ENCODE peak calls at places on chromosome 22, in five cellular contexts. S is transverse colon, Z is A549, L is body of pancreas, Q is IMR-90. R is an unnamed sample. For H3K4me1, the result is how much of the 10 kb centered on the place peaks cover.

GRCh38 chr22:42711281-42711731 is 9.4 kb downstream of the A4GALT start:
- DNase-seq in S (no peak), Z (no peak), Q (no peak), L (no peak), R (no peak)

GRCh38 chr22:50613291-50613981 is 12.8 kb downstream of the MAPK8IP2 start:
- DNase-seq in S (peak), Q (no peak), Z (no peak), L (peak), R (peak)

GRCh38 chr22:20062766-20063083 is 17.3 kb upstream of the DGCR8 start:
- DNase-seq in Q (peak), S (no peak), Z (no peak), L (no peak), R (no peak)

GRCh38 chr22:38176170-38176741 is 5.4 kb downstream of the PLA2G6 start:
- DNase-seq in L (peak), Z (no peak), Q (peak), S (peak), R (peak)

GRCh38 chr22:41709341-41709740 is 10.0 kb downstream of the MEI1 start:
- DNase-seq in Q (no peak), S (no peak), Z (no peak), L (no peak), R (no peak)

GRCh38 chr22:19234126-19234896 is 55.8 kb upstream of the SLC25A1 start:
- DNase-seq in Z (no peak), S (no peak), Q (no peak), L (no peak), R (no peak)

GRCh38 chr22:49147617-49148175 is 680.0 kb downstream of the BRD1 start:
- DNase-seq in S (no peak), Z (no peak), Q (no peak), L (no peak), R (no peak)

GRCh38 chr22:28594784-28595324 is 84.8 kb downstream of the TTC28 start:
- DNase-seq in Q (peak), L (no peak), S (no peak), Z (peak), R (no peak)

GRCh38 chr22:35695202-35695601 is 22.5 kb upstream of the APOL5 start:
- DNase-seq in Q (no peak), L (no peak), S (no peak), Z (no peak), R (no peak)

GRCh38 chr22:24505337-24505736 is 10.2 kb downstream of the UPB1 start:
- DNase-seq in Q (no peak), L (no peak), Z (no peak), S (no peak), R (no peak)
- H3K4me1 ChIP-seq in Q (under half), L (under half), Z (under half), S (under half), R (under half)

GRCh38 chr22:17086750-17087149 is 1.9 kb downstream of the IL17RA start:
- DNase-seq in Z (no peak), S (no peak), L (no peak), Q (no peak), R (no peak)
- H3K4me3 ChIP-seq in Z (no peak), S (no peak), L (no peak), Q (no peak), R (no peak)

GRCh38 chr22:23289851-23290724 is 109.8 kb downstream of the BCR start:
- DNase-seq in Q (peak), S (peak), Z (peak), L (peak), R (peak)

GRCh38 chr22:23294221-23294620 is 113.9 kb downstream of the BCR start:
- DNase-seq in S (no peak), L (no peak), Q (no peak), Z (no peak), R (no peak)

GRCh38 chr22:23292453-23293350 is 112.4 kb downstream of the BCR start:
- DNase-seq in S (no peak), Q (no peak), L (no peak), Z (no peak), R (no peak)

GRCh38 chr22:23293720-23294119 is 113.4 kb downstream of the BCR start:
- DNase-seq in Z (no peak), L (no peak), Q (no peak), S (no peak), R (no peak)

DNA sequence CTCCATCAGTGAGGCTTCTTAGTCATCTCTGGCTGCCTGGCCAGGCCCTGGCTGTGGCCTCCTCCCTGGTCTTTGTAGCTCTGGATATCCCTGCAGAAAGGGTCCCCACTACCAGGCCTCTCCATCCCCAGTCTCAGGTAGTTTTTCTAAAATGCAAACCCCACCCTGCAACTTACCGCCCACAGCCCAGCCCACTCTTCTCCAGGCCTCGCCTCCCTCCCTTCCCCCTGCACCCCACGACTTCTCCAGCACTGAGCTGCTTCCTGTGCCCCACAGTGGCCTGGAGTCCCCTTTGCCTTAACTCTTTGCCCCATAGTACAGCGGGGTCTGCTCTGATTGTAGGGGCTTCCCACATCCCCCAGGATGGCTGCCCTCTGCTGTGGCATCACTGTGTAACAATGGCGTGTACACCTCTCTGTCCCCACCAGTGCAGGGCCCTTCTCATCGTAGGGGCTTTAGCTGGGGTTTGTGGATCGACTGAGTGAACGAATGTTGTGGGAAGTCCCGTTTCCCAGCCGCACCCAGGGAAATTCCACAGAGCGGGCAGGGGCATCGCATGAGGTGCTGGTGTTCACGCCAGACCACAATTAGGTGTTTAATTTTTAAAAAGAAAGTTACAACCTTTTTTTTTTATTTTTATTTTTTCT is 111.6 kb downstream of the BCR start:
- DNase-seq in L (no peak), Q (no peak), S (no peak), Z (no peak), R (no peak)
- TF ChIP-seq POLR2A in L (no peak), Q (no peak), S (no peak), Z (no peak), R (no peak)

GRCh38 chr22:44638966-44639739 is 62.9 kb upstream of the PRR5 start:
- DNase-seq in L (no peak), S (no peak), Q (no peak), Z (no peak), R (peak)
- H3K4me1 ChIP-seq in L (under half), S (under half), Q (under half), Z (under half), R (under half)

DNA sequence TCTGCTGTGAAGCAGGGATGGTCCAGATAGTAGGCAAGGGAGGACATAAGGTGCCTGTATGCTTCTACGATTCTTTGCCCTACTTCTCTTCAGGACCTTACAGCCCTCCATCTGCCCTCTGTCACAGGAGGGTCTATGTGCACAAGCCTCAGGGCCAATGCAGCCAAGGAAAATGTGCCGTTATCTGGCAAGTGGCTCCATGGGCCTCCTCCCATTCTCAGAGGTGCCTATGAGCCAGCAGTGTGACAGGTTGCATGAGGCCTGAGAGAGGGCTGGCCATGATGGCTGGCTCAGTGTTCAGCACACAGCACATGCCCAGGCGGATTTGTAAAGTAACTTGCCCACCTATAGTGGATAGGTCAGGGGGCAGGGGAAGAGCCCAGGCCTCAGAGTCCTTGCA is 51.3 kb upstream of the SUSD2 start:
- DNase-seq in L (no peak), S (no peak), Z (no peak), Q (no peak), R (no peak)
- H3K4me3 ChIP-seq in L (no peak), S (no peak), Z (no peak), Q (no peak), R (no peak)

GRCh38 chr22:21443735-21444421 is 23.3 kb upstream of the TMEM191C start:
- DNase-seq in L (peak), S (no peak), Q (no peak), Z (no peak), R (no peak)
- TF ChIP-seq POLR2A in L (no peak), S (no peak), Q (no peak), Z (no peak), R (no peak)

GRCh38 chr22:46246178-46246577 is 3.9 kb downstream of the CDPF1 start:
- DNase-seq in S (no peak), L (no peak), Z (no peak), Q (no peak), R (no peak)
- H3K4me1 ChIP-seq in S (under half), L (under half), Z (under half), Q (under half), R (under half)

GRCh38 chr22:45200862-45201511 is 37.3 kb downstream of the NUP50 start:
- DNase-seq in L (no peak), S (no peak), Z (no peak), Q (peak), R (no peak)
- H3K4me3 ChIP-seq in L (no peak), S (no peak), Z (no peak), Q (no peak), R (no peak)